ENCODE peak calls at places on chromosomes 12 and 14, in nine cellular contexts. J, G, I, P, H, A, K, T and W are unnamed samples.

GRCh38 chr14:101217972-101218371 is 314.4 kb upstream of the RTL1 start:
- DNase-seq in I (no peak), K (peak; percentile 32), P (no peak), J (no peak), H (peak; percentile 38), A (peak; percentile 17), G (no peak), T (peak; percentile 23), W (no peak)

GRCh38 chr12:581746-582145 is 81.5 kb downstream of the NINJ2 start:
- DNase-seq in T (no peak), P (no peak), H (peak; percentile 40), A (no peak), G (no peak), J (no peak), I (no peak), K (no peak), W (no peak)

GRCh38 chr12:128920468-128920867 is 67.2 kb downstream of the GLT1D1 start:
- DNase-seq in K (no peak), A (no peak), G (no peak), P (no peak), H (no peak), T (peak; percentile 66), I (no peak), J (no peak), W (no peak)

GRCh38 chr14:64684091-64684490 is 20.1 kb upstream of the PLEKHG3 start:
- DNase-seq in K (no peak), A (no peak), H (peak; percentile 80), G (no peak), I (no peak), T (no peak), J (peak; percentile 73), P (no peak), W (no peak)

GRCh38 chr14:77140937-77141591 is 527 bp downstream of the ZDHHC22 start:
- DNase-seq in G (no peak), I (no peak), H (no peak), K (peak; percentile 72), A (no peak), P (no peak), J (peak; percentile 18), T (no peak), W (no peak)

GRCh38 chr12:7832059-7832696 is 40.5 kb downstream of the SLC2A14 start:
- DNase-seq in T (no peak), H (no peak), I (peak; percentile 32), G (no peak), P (no peak), J (peak; percentile 71), A (no peak), K (no peak), W (no peak)

GRCh38 chr14:92190768-92191167 is 69.0 kb downstream of the CPSF2 start:
- DNase-seq in K (no peak), P (no peak), T (no peak), G (no peak), J (no peak), I (no peak), H (no peak), A (no peak), W (no peak)

GRCh38 chr12:116659771-116660481 is 77.9 kb downstream of the SPRING1 start:
- DNase-seq in A (no peak), J (peak; percentile 49), I (peak; percentile 65), H (no peak), K (no peak), P (no peak), T (no peak), G (no peak), W (no peak)

DNA sequence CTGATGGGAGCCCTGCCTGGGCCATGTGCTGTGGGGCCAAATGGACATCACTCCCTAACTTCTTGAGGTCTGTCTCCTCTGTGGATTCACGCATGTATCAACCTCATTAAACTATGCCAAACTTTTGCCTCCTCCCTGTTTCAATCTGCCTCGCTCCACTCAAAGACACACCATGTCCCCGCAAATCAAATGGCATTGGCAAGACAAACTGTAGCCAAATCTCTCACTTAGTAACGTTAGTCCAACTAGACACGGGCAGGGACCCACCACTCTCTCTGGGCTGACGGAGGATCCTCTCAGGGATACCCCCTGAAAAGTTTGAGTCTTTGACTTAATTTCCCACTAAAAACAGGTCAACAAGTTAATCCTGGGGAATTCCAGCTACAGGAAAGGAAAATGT is 8.0 kb downstream of the ZBTB39 start:
- DNase-seq in K (no peak), I (no peak), P (no peak), J (no peak), T (no peak), A (no peak), G (no peak), H (no peak), W (no peak)
- TF ChIP-seq POLR2A in K (no peak), I (no peak), P (no peak), J (no peak), T (no peak), A (no peak), G (no peak), H (no peak), W (no peak)

GRCh38 chr14:68651652-68652432 is 141.0 kb downstream of the ZFP36L1 start:
- DNase-seq in P (no peak), I (no peak), G (no peak), T (peak; percentile 43), H (peak; percentile 87), J (peak; percentile 93), K (peak; percentile 54), A (peak; percentile 52), W (peak; percentile 19)
- H3K27ac ChIP-seq in P (peak overlapping the region; percentile 76), I (no peak overlapping the region), G (peak overlapping the region; percentile 58), T (peak overlapping the region; percentile 84), H (peak overlapping the region; percentile 95), J (peak overlapping the region; percentile 93), K (no peak overlapping the region), A (peak overlapping the region; percentile 57), W (peak overlapping the region; percentile 80)

GRCh38 chr14:103594265-103594664 is 31.5 kb downstream of the COA8 start:
- DNase-seq in H (peak; percentile 74), A (no peak), K (no peak), I (no peak), P (no peak), T (no peak), G (peak; percentile 26), J (peak; percentile 74), W (no peak)
- TF ChIP-seq POLR2A in H (no peak), A (no peak), K (no peak), I (no peak), P (no peak), T (no peak), G (no peak), J (no peak), W (no peak)

DNA sequence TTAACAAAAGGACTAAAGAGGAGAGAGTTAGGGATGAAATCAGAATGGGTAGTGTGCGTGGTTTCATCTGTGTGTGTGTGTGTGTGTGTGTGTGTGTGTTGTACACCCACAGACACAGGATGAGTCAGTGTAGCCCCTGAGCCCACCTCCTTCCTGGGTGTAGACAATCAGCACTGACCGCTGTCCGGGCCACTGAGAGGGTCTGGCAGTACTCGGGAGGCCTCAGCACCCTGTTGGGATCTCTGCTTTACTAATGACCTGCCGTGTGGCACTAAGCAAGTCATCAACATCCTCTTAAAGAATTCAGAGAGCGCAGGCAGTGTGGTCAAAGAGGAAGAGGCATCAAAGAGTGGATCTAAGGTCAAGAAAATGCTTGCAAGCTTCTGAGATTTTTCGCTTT is 112.6 kb downstream of the PRMT8 start:
- DNase-seq in H (peak; percentile 40), J (no peak), T (no peak), I (no peak), A (no peak), K (peak; percentile 42), G (no peak), P (no peak), W (no peak)
- H3K27ac ChIP-seq in H (no peak overlapping the region), J (no peak overlapping the region), T (no peak overlapping the region), I (no peak overlapping the region), A (no peak overlapping the region), K (no peak overlapping the region), G (no peak overlapping the region), P (no peak overlapping the region), W (no peak overlapping the region)

DNA sequence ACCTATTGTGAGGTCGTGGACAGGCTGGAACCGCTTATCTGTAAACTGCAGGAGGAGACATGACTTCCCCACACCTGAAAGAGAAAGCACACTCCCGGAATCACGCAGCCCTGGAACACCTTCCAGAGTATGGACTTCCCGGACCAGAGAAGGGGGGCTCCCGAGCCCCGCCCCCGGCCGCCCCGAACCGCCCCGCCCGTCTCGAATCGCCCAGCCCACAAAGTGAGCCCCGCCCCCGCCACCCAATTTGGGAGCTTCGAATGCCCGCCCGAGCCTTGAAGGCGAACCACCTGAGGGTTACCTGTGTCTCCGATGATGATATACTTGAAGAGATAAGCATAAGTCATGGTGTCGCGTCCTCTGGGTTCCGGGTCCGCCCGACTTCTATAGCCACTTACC is 234 bp downstream of the RAB2B start:
- DNase-seq in K (peak; percentile 95), H (peak; percentile 93), A (peak; percentile 95), I (no peak), P (peak; percentile 94), G (peak; percentile 69), T (peak; percentile 95), J (no peak), W (peak; percentile 91)
- TF ChIP-seq POLR2A in K (no peak), H (no peak), A (no peak), I (no peak), P (no peak), G (no peak), T (no peak), J (no peak), W (no peak)

DNA sequence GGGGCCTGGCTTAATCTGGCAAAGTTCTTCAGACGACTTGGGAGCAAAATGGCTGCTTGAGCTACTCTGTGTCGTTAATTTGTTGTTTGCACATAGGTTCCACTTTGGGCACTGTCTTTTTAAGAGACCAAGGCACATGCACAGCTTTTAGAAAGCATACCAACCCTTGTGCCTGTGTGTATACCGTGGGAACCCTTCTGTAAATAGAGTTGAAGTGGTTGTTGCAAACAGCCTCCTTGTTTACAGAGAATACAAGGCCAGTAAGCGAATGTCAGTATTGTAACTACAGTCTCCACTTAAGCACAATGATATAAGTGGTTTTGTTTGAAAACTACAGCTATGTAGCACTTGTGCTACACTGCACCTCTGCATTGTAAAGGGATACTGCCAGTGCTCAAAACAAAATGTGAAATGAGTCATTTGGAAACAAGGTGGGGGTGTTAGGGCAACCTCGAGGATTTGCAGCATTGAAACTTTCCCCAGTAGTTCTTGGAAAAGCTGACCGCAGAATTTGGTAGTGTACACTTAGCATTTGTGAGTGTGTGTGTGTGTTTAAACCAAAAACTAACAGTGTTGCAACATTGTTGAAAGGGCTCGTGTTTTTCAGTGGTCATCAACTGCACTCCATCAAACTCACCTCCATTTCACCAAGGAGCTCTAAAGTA is 154.2 kb downstream of the CEP83 start:
- DNase-seq in G (no peak), J (peak; percentile 82), I (no peak), K (no peak), H (no peak), A (no peak), T (no peak), P (no peak), W (no peak)
- H3K27ac ChIP-seq in G (no peak overlapping the region), J (peak overlapping the region; percentile 19), I (no peak overlapping the region), K (no peak overlapping the region), H (peak overlapping the region; percentile 60), A (no peak overlapping the region), T (no peak overlapping the region), P (no peak overlapping the region), W (peak overlapping the region; percentile 2)

GRCh38 chr14:60249321-60250251 is 565 bp downstream of the PPM1A start:
- DNase-seq in P (peak; percentile 79), G (peak; percentile 20), H (peak; percentile 83), I (peak; percentile 22), T (peak; percentile 85), J (peak; percentile 54), A (peak; percentile 79), K (peak; percentile 95), W (peak; percentile 35)
- TF ChIP-seq POLR2A in P (no peak), G (peak; percentile 25), H (no peak), I (no peak), T (peak; percentile 17), J (no peak), A (peak; percentile 47), K (no peak), W (no peak)